ENCODE peak calls at places on chromosome 18, in nine cellular contexts. V is tibial artery, A is colonic mucosa, L is cardiac muscle cell, I is AG04449, Q is pancreas, Z is OCI-LY7, G is neural crest cell, N is right lobe of liver. R is an unnamed sample.

GRCh38 chr18:75429975-75430374 is 2.5 kb upstream of the SMIM21 start:
- DNase-seq in V (no peak), Q (no peak), A (no peak), Z (no peak), L (no peak), G (no peak), I (no peak), N (no peak), R (no peak)

GRCh38 chr18:50356036-50356945 is 18.6 kb upstream of the SKA1 start:
- DNase-seq in G (no peak), V (no peak), L (peak), N (no peak), I (no peak), Z (peak), A (no peak), Q (no peak), R (peak)

GRCh38 chr18:6401687-6402086 is 13.0 kb downstream of the L3MBTL4 start:
- DNase-seq in V (no peak), Z (no peak), A (no peak), N (no peak), Q (no peak), L (no peak), G (peak), I (no peak), R (no peak)

GRCh38 chr18:27921392-27921791 is 255.5 kb downstream of the CDH2 start:
- DNase-seq in V (no peak), N (no peak), I (no peak), L (no peak), Q (no peak), G (no peak), A (no peak), Z (no peak), R (no peak)

GRCh38 chr18:68797901-68798300 is at the start of gene CCDC102B:
- DNase-seq in L (peak), I (peak), Q (no peak), V (no peak), N (no peak), G (no peak), Z (no peak), A (no peak), R (no peak)

GRCh38 chr18:77140439-77141109 is 8.0 kb upstream of the MBP start:
- DNase-seq in N (peak), Z (peak), I (no peak), L (no peak), Q (no peak), A (no peak), G (no peak), V (no peak), R (no peak)

GRCh38 chr18:59460060-59460395 is 101.0 kb upstream of the LMAN1 start:
- DNase-seq in V (no peak), Z (no peak), Q (no peak), I (no peak), A (no peak), N (no peak), L (peak), G (no peak), R (no peak)

GRCh38 chr18:5895886-5896740 is 791 bp upstream of the TMEM200C start:
- DNase-seq in A (no peak), Q (no peak), N (peak), Z (no peak), V (peak), I (no peak), L (no peak), G (peak), R (no peak)

GRCh38 chr18:79800353-79801180 is 2.8 kb downstream of the KCNG2 start:
- DNase-seq in A (no peak), Z (no peak), N (no peak), L (no peak), Q (no peak), V (no peak), I (no peak), G (no peak), R (no peak)

GRCh38 chr18:75213610-75214009 is 3.0 kb downstream of the TSHZ1 start:
- DNase-seq in N (no peak), V (no peak), Z (no peak), A (no peak), Q (no peak), L (peak), G (no peak), I (no peak), R (peak)

GRCh38 chr18:5842653-5843052 is 52.7 kb downstream of the TMEM200C start:
- DNase-seq in L (no peak), Q (no peak), Z (no peak), V (no peak), G (no peak), A (no peak), I (no peak), N (no peak), R (no peak)

GRCh38 chr18:31233550-31234306 is 71.1 kb upstream of the DSC1 start:
- DNase-seq in N (no peak), G (no peak), L (no peak), Z (no peak), Q (peak), V (no peak), A (peak), I (no peak), R (no peak)

GRCh38 chr18:50836521-50836957 is 16.7 kb upstream of the MRO start:
- DNase-seq in L (peak), G (no peak), I (no peak), N (no peak), A (no peak), V (no peak), Z (peak), Q (peak), R (peak)

GRCh38 chr18:23593720-23594119 is 7.4 kb upstream of the NPC1 start:
- DNase-seq in G (no peak), A (no peak), N (no peak), I (peak), Q (no peak), V (no peak), Z (no peak), L (peak), R (peak)

GRCh38 chr18:55124078-55124477 is 164.8 kb upstream of the CCDC68 start:
- DNase-seq in A (no peak), I (no peak), Z (no peak), V (no peak), N (no peak), Q (no peak), G (no peak), L (peak), R (no peak)

GRCh38 chr18:45713239-45713638 is 10.7 kb upstream of the SLC14A1 start:
- DNase-seq in Z (no peak), V (no peak), A (no peak), G (no peak), Q (no peak), I (no peak), N (no peak), L (no peak), R (peak)

GRCh38 chr18:48757906-48758305 is 192.9 kb downstream of the SMAD7 start:
- DNase-seq in I (no peak), Z (no peak), Q (no peak), N (peak), V (no peak), G (no peak), L (no peak), A (no peak), R (no peak)

GRCh38 chr18:35775887-35776286 is 194.3 kb downstream of the GALNT1 start:
- DNase-seq in I (no peak), N (no peak), Q (no peak), Z (no peak), G (no peak), L (peak), A (no peak), V (no peak), R (peak)

GRCh38 chr18:7272268-7273049 is 41.6 kb downstream of the LRRC30 start:
- DNase-seq in L (peak), N (peak), G (peak), Q (peak), Z (no peak), I (no peak), V (peak), A (peak), R (peak)

GRCh38 chr18:35703043-35703688 is 121.6 kb downstream of the GALNT1 start:
- DNase-seq in Q (no peak), N (no peak), V (no peak), A (no peak), Z (no peak), L (no peak), G (no peak), I (no peak), R (no peak)

GRCh38 chr18:4068552-4069158 is 386.5 kb downstream of the DLGAP1 start:
- DNase-seq in A (peak), L (peak), N (no peak), Z (peak), G (peak), I (no peak), Q (peak), V (no peak), R (peak)
- TF ChIP-seq CTCF in A (peak), L (peak), N (peak), Z (peak), G (peak), I (peak), Q (peak), V (peak), R (peak)

GRCh38 chr18:429030-429429 is 71.5 kb downstream of the COLEC12 start:
- DNase-seq in L (no peak), Q (no peak), G (no peak), A (no peak), V (no peak), I (no peak), Z (no peak), N (no peak), R (no peak)
- TF ChIP-seq CTCF in L (no peak), Q (no peak), G (no peak), A (no peak), V (no peak), I (no peak), Z (no peak), N (no peak), R (no peak)

DNA sequence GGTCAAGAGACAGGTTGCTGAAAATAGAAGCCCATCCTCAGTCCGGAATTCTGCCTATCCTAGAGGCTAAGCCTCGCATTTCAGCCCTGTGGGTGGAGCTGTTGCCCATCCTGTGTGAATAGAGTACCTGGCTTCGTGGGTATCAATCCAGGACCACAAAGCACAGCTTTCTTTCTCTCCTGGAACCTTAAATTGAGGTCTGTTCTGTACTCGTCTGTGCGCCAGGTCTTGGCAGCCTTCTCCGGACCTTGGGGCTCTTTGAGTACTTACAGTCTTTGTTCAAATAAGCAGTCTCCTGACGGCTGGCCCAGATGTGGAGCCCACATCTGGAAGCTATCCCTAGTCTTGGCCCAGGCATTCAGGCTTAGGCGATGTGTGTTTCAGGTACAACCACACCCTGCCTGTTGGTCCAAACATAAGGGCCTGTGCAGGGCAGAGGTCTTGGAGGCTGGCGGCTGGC is 294.3 kb downstream of the BCL2 start:
- DNase-seq in A (peak), N (no peak), V (no peak), Z (no peak), G (no peak), Q (no peak), L (peak), I (no peak), R (peak)
- TF ChIP-seq CTCF in A (no peak), N (peak), V (no peak), Z (peak), G (peak), Q (no peak), L (peak), I (no peak), R (peak)

DNA sequence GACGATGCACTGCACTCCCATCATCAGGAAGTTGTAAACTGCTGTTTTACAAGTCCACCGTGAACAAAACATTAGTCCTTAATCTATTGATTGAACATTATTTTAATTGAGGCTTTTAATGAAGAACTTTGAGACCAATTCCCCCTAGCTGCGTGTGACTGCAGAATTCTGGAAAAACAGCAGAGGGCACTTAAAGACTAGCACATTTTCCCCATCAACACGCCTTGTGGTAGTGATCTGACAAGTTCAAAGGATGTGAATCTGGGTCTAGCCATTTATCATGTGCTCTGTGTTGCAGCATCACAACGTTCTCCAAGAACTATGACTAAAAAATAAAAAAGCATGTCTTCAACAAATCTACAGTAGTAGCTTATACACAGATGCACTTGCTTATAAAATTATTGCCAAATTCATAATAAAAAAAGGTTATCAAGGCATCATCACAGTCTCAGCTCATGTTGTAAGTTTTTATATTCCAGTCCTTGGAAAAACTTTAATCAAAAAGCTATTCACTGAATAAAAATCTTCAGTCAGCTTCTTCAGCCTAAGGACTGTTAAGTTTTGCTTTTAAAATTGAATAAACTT is 35.8 kb downstream of the SKOR2 start:
- DNase-seq in G (peak), V (no peak), Z (peak), L (peak), A (no peak), I (peak), Q (peak), N (no peak), R (peak)
- TF ChIP-seq CTCF in G (peak), V (peak), Z (peak), L (peak), A (peak), I (peak), Q (peak), N (peak), R (peak)

GRCh38 chr18:13746636-13747035 is 20.2 kb downstream of the RNMT start:
- DNase-seq in Z (no peak), V (no peak), A (no peak), N (no peak), Q (no peak), G (no peak), I (no peak), L (no peak), R (no peak)
- TF ChIP-seq CTCF in Z (no peak), V (no peak), A (no peak), N (no peak), Q (no peak), G (no peak), I (no peak), L (no peak), R (no peak)

GRCh38 chr18:10230072-10230471 is 224.4 kb upstream of the APCDD1 start:
- DNase-seq in N (no peak), G (no peak), L (peak), V (no peak), Z (no peak), I (peak), Q (no peak), A (no peak), R (peak)
- TF ChIP-seq CTCF in N (no peak), G (no peak), L (peak), V (no peak), Z (no peak), I (peak), Q (no peak), A (no peak), R (peak)

DNA sequence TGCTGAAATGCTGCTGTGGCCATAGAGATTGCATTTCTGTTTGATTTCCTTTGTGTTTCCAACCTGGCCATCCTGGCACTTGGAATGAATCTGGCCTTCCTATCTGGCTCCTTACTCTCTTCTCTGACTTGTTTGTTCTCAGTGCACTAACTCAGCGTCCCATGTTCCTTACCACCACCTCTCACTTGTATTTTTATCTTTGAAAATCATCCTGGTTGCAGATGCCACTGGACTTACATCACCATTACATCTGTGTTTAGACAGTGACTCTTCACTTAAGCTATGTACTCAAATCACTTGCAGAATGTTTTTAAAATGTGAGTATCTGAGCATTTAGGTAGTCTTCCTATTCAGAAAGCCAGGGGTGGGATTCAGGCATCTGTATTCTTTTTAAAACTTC is 239.5 kb downstream of the WDR7 start:
- DNase-seq in L (peak), G (no peak), Z (no peak), N (no peak), V (no peak), I (peak), A (no peak), Q (no peak), R (peak)
- TF ChIP-seq CTCF in L (no peak), G (no peak), Z (no peak), N (no peak), V (no peak), I (no peak), A (no peak), Q (no peak), R (no peak)

DNA sequence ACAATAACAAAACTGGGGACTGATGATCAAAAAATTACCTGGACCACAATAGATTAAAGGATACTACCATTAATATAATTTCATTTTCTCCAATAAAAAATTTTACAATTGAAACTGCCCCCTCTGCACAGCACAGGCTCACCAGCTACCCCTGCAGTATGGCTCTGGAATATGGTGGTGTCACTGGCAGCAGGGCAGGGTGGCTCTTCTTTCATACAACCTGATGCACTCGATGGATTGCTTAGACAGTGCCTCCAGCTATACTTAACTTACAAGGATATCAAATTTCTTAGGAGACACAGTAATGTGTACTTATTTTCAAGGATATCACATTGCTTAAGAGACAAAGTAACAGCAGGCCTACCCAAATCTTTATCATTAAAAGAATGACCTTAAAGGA is 124.0 kb downstream of the PRELID3A start:
- DNase-seq in G (no peak), Q (no peak), N (no peak), L (no peak), V (no peak), A (no peak), Z (no peak), I (no peak), R (no peak)
- TF ChIP-seq CTCF in G (no peak), Q (no peak), N (no peak), L (peak), V (no peak), A (no peak), Z (peak), I (no peak), R (no peak)

GRCh38 chr18:53909668-53910067 is 314.8 kb downstream of the MBD2 start:
- DNase-seq in A (no peak), G (no peak), Z (peak), L (no peak), Q (no peak), N (no peak), V (no peak), I (no peak), R (peak)
- TF ChIP-seq CTCF in A (no peak), G (no peak), Z (peak), L (no peak), Q (no peak), N (peak), V (no peak), I (peak), R (peak)

R was measured in bronchial epithelial cell.